ENCODE peak calls at places on chromosome 16, in seven cellular contexts. Q is AG10803, A is fibroblast of the aortic adventitia, T is cardiac fibroblast, H is neural crest cell, L is neural progenitor cell, I is bronchial epithelial cell. M is an unnamed sample.

GRCh38 chr16:79049040-79049439 is 551.5 kb downstream of the MAF start:
- DNase-seq in T (no peak), L (no peak), A (no peak), H (no peak), Q (no peak), I (no peak), M (no peak)

GRCh38 chr16:71687853-71688252 is 36.6 kb downstream of the PHLPP2 start:
- DNase-seq in L (no peak), Q (no peak), A (no peak), H (no peak), I (no peak), T (no peak), M (no peak)

GRCh38 chr16:53781023-53781605 is 77.2 kb downstream of the FTO start:
- DNase-seq in Q (no peak), T (peak; percentile 46), H (no peak), L (no peak), I (peak; percentile 89), A (peak; percentile 16), M (no peak)

GRCh38 chr16:85878875-85879274 is 20.1 kb upstream of the IRF8 start:
- DNase-seq in L (peak; percentile 22), H (no peak), T (peak; percentile 81), I (peak; percentile 62), Q (peak; percentile 84), A (peak; percentile 68), M (no peak)

GRCh38 chr16:69329369-69330285 is 761 bp downstream of the PDF start:
- DNase-seq in H (no peak), L (peak; percentile 55), A (no peak), Q (no peak), T (peak; percentile 33), I (no peak), M (peak; percentile 52)

GRCh38 chr16:9854665-9855064 is 327.6 kb downstream of the GRIN2A start:
- DNase-seq in L (no peak), T (peak; percentile 65), A (peak; percentile 94), Q (peak; percentile 37), I (peak; percentile 80), H (no peak), M (no peak)

GRCh38 chr16:75062135-75062943 is 54.2 kb downstream of the LDHD start:
- DNase-seq in H (no peak), A (peak; percentile 49), L (no peak), I (no peak), T (peak; percentile 47), Q (no peak), M (no peak)

GRCh38 chr16:81469710-81470481 is 25.3 kb downstream of the CMIP start:
- DNase-seq in T (no peak), Q (no peak), A (no peak), L (no peak), I (no peak), H (no peak), M (peak; percentile 79)

GRCh38 chr16:19486744-19487325 is 35.1 kb downstream of the GDE1 start:
- DNase-seq in H (no peak), A (no peak), Q (no peak), I (no peak), L (no peak), T (no peak), M (no peak)

GRCh38 chr16:28974437-28975157 is at the start of gene SPNS1:
- DNase-seq in A (peak; percentile 97), L (peak; percentile 99), H (peak; percentile 96), T (peak; percentile 97), Q (peak; percentile 96), I (peak; percentile 83), M (peak; percentile 97)

GRCh38 chr16:21566891-21567414 is 32.4 kb upstream of the METTL9 start:
- DNase-seq in I (no peak), Q (no peak), T (no peak), A (no peak), L (no peak), H (no peak), M (no peak)

GRCh38 chr16:30437511-30438046 is 7.7 kb upstream of the DCTPP1 start:
- DNase-seq in L (no peak), I (no peak), H (no peak), A (no peak), Q (no peak), T (no peak), M (no peak)

GRCh38 chr16:77611386-77611785 is 110.9 kb upstream of the NUDT7 start:
- DNase-seq in Q (no peak), L (no peak), H (no peak), A (no peak), T (peak; percentile 53), I (peak; percentile 71), M (no peak)

GRCh38 chr16:47928008-47928407 is 227.8 kb downstream of the ABCC12 start:
- DNase-seq in L (no peak), Q (no peak), H (no peak), T (peak; percentile 6), I (no peak), A (no peak), M (peak; percentile 17)
- TF ChIP-seq CTCF in L (no peak), Q (no peak), H (no peak), T (no peak), I (no peak), A (no peak), M (no peak)

GRCh38 chr16:56332464-56333079 is 92.8 kb downstream of the AMFR start:
- DNase-seq in T (peak; percentile 67), A (peak; percentile 64), L (peak; percentile 58), Q (peak; percentile 74), H (peak; percentile 63), I (no peak), M (peak; percentile 29)
- TF ChIP-seq CTCF in T (peak; percentile 51), A (peak; percentile 40), L (peak; percentile 38), Q (peak; percentile 65), H (peak; percentile 48), I (peak; percentile 27), M (peak; percentile 9)

DNA sequence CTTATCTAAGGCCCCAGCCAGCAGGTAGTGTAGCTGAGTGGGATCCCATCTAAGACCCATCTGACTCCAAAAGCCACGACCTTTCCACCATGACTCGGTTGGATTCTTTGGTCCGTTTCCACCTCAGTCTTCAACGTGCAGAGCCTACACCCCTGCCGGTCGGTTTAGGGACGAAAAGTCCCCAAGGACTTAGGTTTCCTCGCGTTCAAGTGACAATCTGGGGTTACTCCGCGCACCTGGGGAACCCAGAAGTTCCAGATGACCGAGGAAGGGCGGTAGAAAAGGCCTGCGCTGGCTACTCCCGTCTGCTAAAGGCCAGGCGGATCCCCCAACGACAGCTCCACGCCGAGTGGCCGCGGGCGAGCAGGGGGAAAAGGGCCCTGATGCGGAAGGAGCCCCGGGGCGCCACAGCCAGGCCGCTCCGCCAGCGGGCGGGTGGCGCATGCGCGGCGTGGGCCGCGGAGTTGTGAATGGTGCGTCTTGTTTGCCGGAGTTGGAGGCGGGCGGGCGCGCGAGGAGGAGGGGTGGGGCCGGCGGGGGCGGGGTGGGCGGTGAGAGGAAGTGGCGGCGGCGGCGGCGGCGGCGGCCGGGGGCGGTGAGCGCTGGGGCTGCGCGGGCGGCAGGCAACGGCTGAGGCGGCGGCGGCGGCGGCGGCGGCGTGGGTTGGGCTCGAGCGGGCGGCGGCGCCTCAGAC is at the start of gene CBFB:
- DNase-seq in L (peak; percentile 93), H (peak; percentile 87), T (peak; percentile 90), A (peak; percentile 89), Q (peak; percentile 93), I (peak; percentile 64), M (peak; percentile 97)
- TF ChIP-seq CTCF in L (peak; percentile 25), H (peak; percentile 42), T (no peak), A (peak; percentile 4), Q (peak; percentile 19), I (no peak), M (peak; percentile 12)

GRCh38 chr16:89946515-89946914 is 2.0 kb upstream of the DEF8 start:
- DNase-seq in A (no peak), H (no peak), L (no peak), I (no peak), Q (no peak), T (no peak), M (no peak)

GRCh38 chr16:89949756-89950155 is 1.2 kb downstream of the DEF8 start:
- DNase-seq in I (no peak), T (no peak), H (no peak), L (no peak), Q (no peak), A (no peak), M (no peak)

GRCh38 chr16:89944773-89945172 is 3.8 kb upstream of the DEF8 start:
- DNase-seq in I (no peak), A (no peak), T (no peak), Q (no peak), L (no peak), H (no peak), M (peak; percentile 72)

GRCh38 chr16:89949121-89949742 is 677 bp downstream of the DEF8 start:
- DNase-seq in H (no peak), T (no peak), I (no peak), A (no peak), Q (no peak), L (no peak), M (no peak)

GRCh38 chr16:89945654-89946053 is 2.9 kb upstream of the DEF8 start:
- DNase-seq in T (no peak), H (no peak), A (no peak), Q (no peak), L (no peak), I (peak; percentile 37), M (no peak)
- TF ChIP-seq CTCF in T (no peak), H (no peak), A (no peak), Q (no peak), L (no peak), I (peak; percentile 43), M (no peak)

DNA sequence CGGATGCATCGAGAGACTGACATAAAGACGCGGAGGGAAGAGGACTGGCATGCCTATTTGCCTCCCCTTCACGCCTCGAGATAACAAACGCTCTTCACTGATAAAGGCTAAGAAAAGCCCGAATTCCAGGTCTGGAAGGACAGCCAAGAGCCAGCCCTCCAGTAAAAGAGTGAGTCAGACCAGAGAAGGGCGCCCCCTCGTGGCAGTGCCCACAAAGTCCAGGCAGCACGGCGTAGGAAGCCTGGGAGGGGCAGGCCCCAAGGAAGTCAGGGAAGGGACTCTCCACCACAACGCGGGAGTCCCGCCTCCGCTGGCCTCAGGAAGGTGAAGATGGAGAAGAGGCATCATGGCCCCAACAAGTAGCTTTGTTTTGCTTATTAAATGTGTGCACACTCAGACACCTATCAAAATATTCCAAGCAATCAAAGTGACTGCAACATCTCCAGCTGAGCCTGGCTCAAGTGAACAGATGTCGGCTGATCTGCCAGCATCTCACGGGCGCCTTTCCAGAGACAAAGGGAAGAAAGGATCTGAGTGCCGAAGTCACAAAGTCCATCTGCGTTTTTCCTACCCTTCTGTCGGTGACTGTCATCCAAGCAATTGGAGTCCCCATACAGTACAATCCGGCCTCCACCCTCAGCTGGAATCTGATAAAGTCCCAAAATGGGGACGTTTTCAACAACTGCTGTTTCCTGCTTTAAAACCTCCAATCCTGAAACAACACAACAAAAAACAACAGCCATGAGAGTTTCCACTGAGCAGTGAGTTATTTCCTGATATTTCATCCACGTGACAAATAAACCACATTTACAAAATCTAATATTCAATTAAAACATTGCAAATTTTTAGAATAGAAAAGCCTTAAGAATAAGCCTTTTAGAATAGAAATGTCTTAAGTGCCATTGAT is 20.4 kb upstream of the SLC38A8 start:
- DNase-seq in Q (peak; percentile 69), I (peak; percentile 56), L (peak; percentile 92), A (peak; percentile 85), H (peak; percentile 94), T (peak; percentile 82), M (peak; percentile 41)
- TF ChIP-seq CTCF in Q (peak; percentile 81), I (peak; percentile 94), L (peak; percentile 99), A (peak; percentile 91), H (peak; percentile 97), T (peak; percentile 89), M (peak; percentile 69)

GRCh38 chr16:2386990-2387389 is 42.3 kb upstream of the CCNF start:
- DNase-seq in L (peak; percentile 17), Q (no peak), A (no peak), I (no peak), H (no peak), T (peak; percentile 12), M (no peak)
- TF ChIP-seq CTCF in L (peak; percentile 41), Q (no peak), A (peak; percentile 35), I (no peak), H (peak; percentile 46), T (peak; percentile 40), M (peak; percentile 10)